ENCODE peak calls at places on chromosomes 5 and 9, in ten cellular contexts. Y, J, G, I, R, E, W, T, N and L are unnamed samples.

GRCh38 chr9:100346836-100347235 is 5.9 kb downstream of the TEX10 start:
- DNase-seq in Y (no peak), J (no peak), G (no peak), I (peak), R (no peak), E (no peak), W (no peak), T (no peak), N (no peak), L (no peak)

GRCh38 chr5:34838785-34839714 is at the start of gene TTC23L:
- DNase-seq in Y (peak), J (peak), G (peak), I (peak), R (peak), E (peak), W (peak), T (peak), N (peak), L (peak)

GRCh38 chr5:139795074-139796001 is at the start of gene PSD2:
- DNase-seq in Y (peak), J (peak), G (no peak), I (no peak), R (no peak), E (no peak), W (no peak), T (no peak), N (no peak), L (peak)

GRCh38 chr5:22835630-22836029 is 17.5 kb downstream of the CDH12 start:
- DNase-seq in Y (no peak), J (no peak), G (no peak), I (no peak), R (no peak), E (no peak), W (peak), T (no peak), N (no peak), L (no peak)

GRCh38 chr5:109689740-109690455 is at the start of gene MAN2A1:
- DNase-seq in Y (peak), J (peak), G (peak), I (peak), R (peak), E (peak), W (no peak), T (no peak), N (peak), L (peak)

GRCh38 chr5:82165740-82166530 is 112.2 kb downstream of the RPS23 start:
- DNase-seq in Y (peak), J (peak), G (peak), I (peak), R (peak), E (no peak), W (peak), T (peak), N (no peak), L (peak)

GRCh38 chr5:132549586-132549985 is 6.3 kb upstream of the IL5 start:
- DNase-seq in Y (no peak), J (no peak), G (no peak), I (no peak), R (no peak), E (no peak), W (no peak), T (no peak), N (no peak), L (no peak)

GRCh38 chr5:180873628-180874520 is 12.8 kb upstream of the ZFP62 start:
- DNase-seq in Y (no peak), J (peak), G (no peak), I (peak), R (no peak), E (no peak), W (no peak), T (peak), N (no peak), L (no peak)

GRCh38 chr9:107175039-107175438 is 108.0 kb upstream of the RAD23B start:
- DNase-seq in Y (no peak), J (no peak), G (no peak), I (peak), R (no peak), E (no peak), W (no peak), T (no peak), N (no peak), L (no peak)

GRCh38 chr9:98465799-98466198 is 210.3 kb upstream of the TBC1D2 start:
- DNase-seq in Y (no peak), J (no peak), G (no peak), I (no peak), R (no peak), E (no peak), W (no peak), T (no peak), N (no peak), L (no peak)

GRCh38 chr5:120344181-120344580 is 119.9 kb upstream of the PRR16 start:
- DNase-seq in Y (no peak), J (no peak), G (no peak), I (no peak), R (no peak), E (no peak), W (no peak), T (no peak), N (no peak), L (no peak)

GRCh38 chr5:170105643-170106611 is at the start of gene FOXI1:
- DNase-seq in Y (no peak), J (no peak), G (no peak), I (no peak), R (peak), E (no peak), W (no peak), T (no peak), N (no peak), L (no peak)

GRCh38 chr9:69273162-69273561 is 51.9 kb upstream of the ENTREP1 start:
- DNase-seq in Y (no peak), J (no peak), G (no peak), I (no peak), R (no peak), E (no peak), W (no peak), T (no peak), N (no peak), L (no peak)

GRCh38 chr5:60896991-60897390 is 47.9 kb downstream of the ERCC8 start:
- DNase-seq in Y (no peak), J (no peak), G (no peak), I (no peak), R (no peak), E (no peak), W (no peak), T (no peak), N (no peak), L (no peak)

GRCh38 chr9:111922324-111923013 is 25.9 kb downstream of the UGCG start:
- DNase-seq in Y (no peak), J (no peak), G (no peak), I (no peak), R (no peak), E (no peak), W (no peak), T (no peak), N (no peak), L (no peak)

GRCh38 chr5:159961761-159962160 is 45.5 kb downstream of the ADRA1B start:
- DNase-seq in Y (no peak), J (no peak), G (no peak), I (no peak), R (no peak), E (no peak), W (no peak), T (no peak), N (no peak), L (no peak)

GRCh38 chr9:36976371-36977030 is 57.6 kb downstream of the PAX5 start:
- DNase-seq in Y (no peak), J (peak), G (no peak), I (no peak), R (no peak), E (no peak), W (no peak), T (no peak), N (no peak), L (peak)

GRCh38 chr5:149766460-149767277 is 36.6 kb downstream of the PPARGC1B start:
- DNase-seq in Y (no peak), J (no peak), G (no peak), I (no peak), R (no peak), E (no peak), W (no peak), T (no peak), N (no peak), L (no peak)

GRCh38 chr9:115115924-115116323 is 2.0 kb downstream of the TNC start:
- DNase-seq in Y (no peak), J (peak), G (no peak), I (peak), R (no peak), E (no peak), W (no peak), T (no peak), N (no peak), L (no peak)

GRCh38 chr5:156479864-156480263 is 152.9 kb downstream of the SGCD start:
- DNase-seq in Y (peak), J (no peak), G (no peak), I (peak), R (no peak), E (no peak), W (no peak), T (no peak), N (no peak), L (no peak)

GRCh38 chr5:82421119-82421518 is 143.0 kb upstream of the RPS23 start:
- DNase-seq in Y (no peak), J (peak), G (no peak), I (peak), R (no peak), E (peak), W (no peak), T (peak), N (no peak), L (peak)

GRCh38 chr9:99870126-99870525 is 36.3 kb upstream of the STX17 start:
- DNase-seq in Y (no peak), J (peak), G (no peak), I (no peak), R (no peak), E (no peak), W (no peak), T (no peak), N (no peak), L (no peak)

GRCh38 chr5:140596364-140596763 is 31.7 kb downstream of the SLC35A4 start:
- DNase-seq in Y (no peak), J (no peak), G (no peak), I (peak), R (no peak), E (no peak), W (no peak), T (no peak), N (no peak), L (no peak)

GRCh38 chr5:1197876-1198666 is 3.3 kb upstream of the SLC6A19 start:
- DNase-seq in Y (no peak), J (no peak), G (no peak), I (no peak), R (no peak), E (no peak), W (no peak), T (no peak), N (no peak), L (no peak)

GRCh38 chr5:541148-541887 is 17.1 kb upstream of the SLC9A3 start:
- DNase-seq in Y (no peak), J (no peak), G (no peak), I (no peak), R (no peak), E (no peak), W (no peak), T (no peak), N (no peak), L (no peak)

GRCh38 chr5:74665823-74666222 is 19.2 kb upstream of the HEXB start:
- DNase-seq in Y (no peak), J (no peak), G (no peak), I (no peak), R (no peak), E (no peak), W (no peak), T (no peak), N (no peak), L (no peak)

GRCh38 chr5:180874804-180875582 is 13.9 kb upstream of the ZFP62 start:
- DNase-seq in Y (no peak), J (no peak), G (no peak), I (no peak), R (no peak), E (no peak), W (no peak), T (no peak), N (no peak), L (no peak)

GRCh38 chr9:21988056-21988990 is 5.9 kb downstream of the CDKN2A start:
- DNase-seq in Y (no peak), J (no peak), G (no peak), I (no peak), R (no peak), E (no peak), W (no peak), T (no peak), N (no peak), L (no peak)

GRCh38 chr5:169707714-169708113 is 70.6 kb downstream of the DOCK2 start:
- DNase-seq in Y (no peak), J (no peak), G (no peak), I (no peak), R (no peak), E (no peak), W (no peak), T (no peak), N (no peak), L (no peak)

GRCh38 chr5:58497956-58498942 is 7.0 kb downstream of the GAPT start:
- DNase-seq in Y (no peak), J (peak), G (no peak), I (peak), R (no peak), E (no peak), W (peak), T (peak), N (no peak), L (peak)